ENCODE peak calls at places on chromosomes 3 and 15, in four cellular contexts. X, S, U and D are unnamed samples.

GRCh38 chr3:9339750-9340449 is 23.0 kb upstream of the THUMPD3 start:
- DNase-seq in X (no peak), S (no peak), U (no peak), D (no peak)

GRCh38 chr3:128421439-128421836 is 45.3 kb downstream of the DNAJB8 start:
- DNase-seq in X (no peak), S (no peak), U (no peak), D (no peak)

GRCh38 chr15:70777156-70777926 is 14.0 kb upstream of the UACA start:
- DNase-seq in X (no peak), S (no peak), U (no peak), D (no peak)

GRCh38 chr15:66707310-66708160 is 5.5 kb downstream of the SMAD6 start:
- DNase-seq in X (peak; percentile 70), S (peak; percentile 47), U (no peak), D (peak; percentile 63)

GRCh38 chr3:126084667-126085180 is 800 bp upstream of the SLC41A3 start:
- DNase-seq in X (no peak), S (no peak), U (peak; percentile 44), D (no peak)

GRCh38 chr15:101085311-101085700 is 166.1 kb downstream of the LRRK1 start:
- DNase-seq in X (no peak), S (no peak), U (no peak), D (no peak)

GRCh38 chr15:37789392-37789776 is 145.1 kb upstream of the TMCO5A start:
- DNase-seq in X (no peak), S (no peak), U (no peak), D (no peak)

GRCh38 chr3:127363171-127363570 is 75.3 kb upstream of the PRR20G start:
- DNase-seq in X (no peak), S (no peak), U (no peak), D (no peak)

GRCh38 chr3:128784843-128785242 is 58.9 kb downstream of the RAB7A start:
- DNase-seq in X (no peak), S (no peak), U (no peak), D (no peak)

GRCh38 chr3:97914390-97914789 is 57.8 kb downstream of the RIOX2 start:
- DNase-seq in X (no peak), S (no peak), U (peak; percentile 12), D (no peak)

GRCh38 chr3:113436794-113437193 is 4.5 kb downstream of the CFAP44 start:
- DNase-seq in X (no peak), S (no peak), U (no peak), D (no peak)

GRCh38 chr3:107208100-107208499 is 169.1 kb upstream of the CCDC54 start:
- DNase-seq in X (no peak), S (no peak), U (no peak), D (peak; percentile 35)

GRCh38 chr3:38644662-38645053 is 4.8 kb downstream of the SCN5A start:
- DNase-seq in X (no peak), S (no peak), U (no peak), D (no peak)

GRCh38 chr3:17832021-17832420 is 89.6 kb upstream of the TBC1D5 start:
- DNase-seq in X (no peak), S (no peak), U (no peak), D (no peak)
- H3K4me1 ChIP-seq in X (no peaks in the 10 kb centered on the region), S (no peaks in the 10 kb centered on the region), U (no peaks in the 10 kb centered on the region), D (peaks cover 4% of the 10 kb centered on the region)

DNA sequence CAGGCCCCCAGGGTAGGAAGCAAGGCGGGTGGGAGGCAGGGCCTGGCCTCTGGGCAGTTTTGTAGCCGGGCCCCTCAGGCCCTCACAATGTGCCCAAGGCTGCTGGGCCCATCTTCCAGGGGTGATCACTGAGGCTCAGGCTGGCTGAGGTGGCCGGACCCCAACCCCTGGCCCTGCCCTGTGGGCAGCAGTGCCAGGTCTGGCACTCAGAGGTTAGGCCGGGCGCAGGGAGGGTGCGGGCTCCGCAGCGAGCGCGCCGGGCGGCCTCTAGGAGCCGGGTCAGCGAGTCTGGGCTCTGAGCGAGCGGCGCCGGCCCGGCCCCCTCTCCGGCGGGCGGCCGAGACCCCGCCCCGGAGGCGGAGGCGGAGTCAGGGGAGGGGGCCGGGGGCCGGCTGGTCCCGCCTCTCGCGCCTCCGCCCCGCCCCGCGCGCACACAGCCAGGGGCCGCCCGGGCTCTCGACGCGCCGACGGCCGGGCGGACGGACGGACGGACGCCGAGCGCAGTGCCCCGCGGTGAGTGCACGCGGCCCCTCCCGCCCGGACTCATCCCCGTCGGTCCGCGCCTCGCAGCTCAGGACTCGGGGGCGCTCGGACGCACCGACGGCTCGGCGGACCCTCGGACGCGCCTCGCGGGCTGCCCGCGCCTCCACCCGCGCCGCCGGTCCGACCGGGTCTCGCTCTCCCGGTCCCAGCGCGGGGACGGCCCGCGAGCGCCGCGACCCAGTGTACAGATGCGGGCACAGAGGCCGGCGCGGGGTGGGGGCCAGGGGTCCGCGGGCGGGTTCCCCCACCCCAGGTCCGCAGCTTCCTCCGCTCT is at the start of gene FBLN2:
- DNase-seq in X (no peak), S (no peak), U (peak; percentile 70), D (no peak)
- TF ChIP-seq RNF2 in X (no peak), S (no peak), U (no peak), D (no peak)

DNA sequence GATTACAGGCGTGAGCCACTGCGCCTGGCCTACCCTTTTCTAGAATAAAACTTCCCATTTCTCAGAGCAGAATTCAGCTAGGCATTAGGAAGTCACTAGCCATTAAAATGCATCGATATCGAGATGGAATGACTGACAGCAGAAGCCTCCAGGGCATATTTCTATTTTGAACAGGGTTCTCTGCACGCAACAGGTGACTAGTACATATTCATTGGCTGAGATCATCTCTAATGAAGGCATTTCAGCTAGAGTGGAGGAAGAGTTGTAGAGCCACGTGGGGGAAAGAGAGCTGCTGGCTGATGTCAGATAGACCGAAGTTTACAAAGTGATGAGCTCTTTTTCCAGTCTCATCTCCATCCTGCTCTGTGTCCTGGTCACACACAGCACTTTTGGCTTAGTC is 7.5 kb downstream of the TMEM40 start:
- DNase-seq in X (no peak), S (peak; percentile 10), U (no peak), D (no peak)
- H3K4me1 ChIP-seq in X (no peaks in the 10 kb centered on the region), S (peaks cover 36% of the 10 kb centered on the region), U (peaks cover 25% of the 10 kb centered on the region), D (peaks cover 32% of the 10 kb centered on the region)

GRCh38 chr15:63946524-63947065 is 99.7 kb downstream of the DAPK2 start:
- DNase-seq in X (no peak), S (no peak), U (no peak), D (no peak)

GRCh38 chr15:63943829-63944680 is 102.2 kb downstream of the DAPK2 start:
- DNase-seq in X (no peak), S (no peak), U (no peak), D (no peak)

GRCh38 chr15:63944681-63944955 is 101.7 kb downstream of the DAPK2 start:
- DNase-seq in X (no peak), S (no peak), U (no peak), D (no peak)

GRCh38 chr15:63945838-63946298 is 100.4 kb downstream of the DAPK2 start:
- DNase-seq in X (no peak), S (peak; percentile 57), U (no peak), D (no peak)

GRCh38 chr15:63945005-63945788 is 101.1 kb downstream of the DAPK2 start:
- DNase-seq in X (no peak), S (peak; percentile 48), U (peak; percentile 85), D (peak; percentile 90)
- TF ChIP-seq RNF2 in X (no peak), S (no peak), U (no peak), D (no peak)

GRCh38 chr15:90990446-90990845 is 3.9 kb downstream of the PRC1 start:
- DNase-seq in X (no peak), S (no peak), U (no peak), D (no peak)

GRCh38 chr15:90994417-90995311 is at the start of gene PRC1:
- DNase-seq in X (peak; percentile 97), S (peak; percentile 95), U (peak; percentile 99), D (peak; percentile 99)

GRCh38 chr15:90989040-90989768 is 5.1 kb downstream of the PRC1 start:
- DNase-seq in X (no peak), S (no peak), U (no peak), D (no peak)

GRCh38 chr15:90994059-90994416 is 297 bp downstream of the PRC1 start:
- DNase-seq in X (no peak), S (no peak), U (no peak), D (no peak)

DNA sequence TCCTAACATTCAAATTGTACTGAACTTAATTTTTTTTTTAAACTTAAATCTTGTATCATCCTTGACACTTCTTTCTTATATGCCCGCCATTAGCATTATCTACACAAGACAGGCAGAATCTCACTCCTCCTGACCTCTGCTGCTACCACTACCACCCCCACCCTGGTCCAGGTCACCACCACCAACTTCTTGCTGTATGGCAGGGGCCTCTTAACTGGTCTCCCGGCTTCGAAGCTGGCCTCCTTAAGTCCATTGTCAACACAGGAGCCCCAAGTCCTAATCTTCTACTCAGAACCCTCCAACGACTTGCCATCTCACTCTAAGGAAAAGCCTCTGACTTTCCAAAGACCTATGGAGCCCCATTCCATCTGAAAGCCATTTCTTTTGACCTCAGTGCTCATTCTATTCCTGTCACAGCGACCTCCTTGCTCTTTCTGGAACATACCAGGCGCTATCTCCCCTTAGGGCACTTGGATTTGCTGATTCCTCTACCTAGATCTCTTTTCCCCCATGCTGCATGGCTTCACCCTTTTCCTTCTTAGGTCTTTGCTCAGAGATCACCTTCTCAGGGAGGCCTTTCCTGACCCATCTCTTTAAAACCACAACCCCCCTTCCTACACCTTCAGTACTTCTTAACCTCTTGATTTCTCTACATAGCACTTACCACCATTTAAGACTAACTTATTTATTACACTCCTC is 2.6 kb downstream of the PRC1 start:
- DNase-seq in X (no peak), S (no peak), U (peak; percentile 74), D (no peak)
- H3K4me1 ChIP-seq in X (peaks cover 5% of the 10 kb centered on the region), S (peaks cover 44% of the 10 kb centered on the region), U (peaks cover 28% of the 10 kb centered on the region), D (peaks cover 26% of the 10 kb centered on the region)

DNA sequence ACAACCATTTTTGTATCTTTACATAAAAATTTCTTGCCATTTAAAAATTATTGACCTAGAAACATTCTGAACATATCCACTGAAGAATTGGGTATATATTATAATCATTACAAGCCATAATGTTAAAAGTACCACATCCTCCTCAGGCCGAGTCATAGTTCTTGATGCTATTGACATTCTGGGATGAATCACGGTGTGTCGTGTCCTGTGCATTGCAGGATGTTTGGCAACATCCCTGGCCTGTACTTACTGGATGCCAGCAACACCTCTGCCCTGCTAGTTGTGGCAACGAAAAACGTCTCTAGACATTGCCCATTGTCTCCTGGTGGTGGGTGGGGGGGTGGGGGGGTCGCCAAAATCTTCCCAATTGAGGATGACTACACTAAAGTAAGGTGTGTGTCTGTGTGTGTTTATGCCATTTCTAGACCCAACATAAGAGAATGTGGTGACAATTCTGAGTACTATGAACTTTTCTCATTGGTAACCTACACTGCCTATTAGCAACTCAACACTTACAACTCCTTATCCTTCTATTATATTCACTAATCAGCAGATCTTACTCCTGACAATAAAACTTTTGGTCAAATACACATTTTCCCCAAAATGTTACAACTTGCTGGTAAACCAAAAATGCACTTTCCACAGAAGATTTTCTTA is 471.6 kb downstream of the FOXP1 start:
- DNase-seq in X (no peak), S (peak; percentile 55), U (no peak), D (peak; percentile 79)
- TF ChIP-seq RNF2 in X (no peak), S (no peak), U (no peak), D (no peak)